ENCODE peak calls at places on chromosome 19, in seven cellular contexts. One of them, this sample, is unnamed.

GRCh38 chr19:35162471-35163326 is 8.2 kb downstream of the FXYD5 start:
- DNase-seq in K562: no peak
- DNase-seq in endodermal cell: no peak
- DNase-seq in DND-41: no peak
- DNase-seq in A549: no peak
- DNase-seq in mucosa of descending colon: no peak
- DNase-seq in epithelial cell of esophagus: peak
- DNase-seq in this sample: no peak

GRCh38 chr19:42295831-42296525 is 6.0 kb upstream of the PRR19 start:
- DNase-seq in endodermal cell: peak
- DNase-seq in A549: peak
- DNase-seq in K562: peak
- DNase-seq in DND-41: peak
- DNase-seq in epithelial cell of esophagus: peak
- DNase-seq in mucosa of descending colon: peak
- DNase-seq in this sample: peak

GRCh38 chr19:2132731-2133490 is 18.5 kb downstream of the AP3D1 start:
- DNase-seq in epithelial cell of esophagus: no peak
- DNase-seq in mucosa of descending colon: no peak
- DNase-seq in A549: no peak
- DNase-seq in endodermal cell: no peak
- DNase-seq in DND-41: no peak
- DNase-seq in K562: no peak
- DNase-seq in this sample: no peak

GRCh38 chr19:40600086-40600917 is 867 bp upstream of the LTBP4 start:
- DNase-seq in K562: no peak
- DNase-seq in mucosa of descending colon: peak
- DNase-seq in A549: no peak
- DNase-seq in DND-41: no peak
- DNase-seq in epithelial cell of esophagus: no peak
- DNase-seq in endodermal cell: peak
- DNase-seq in this sample: peak

GRCh38 chr19:7272856-7273578 is 21.2 kb downstream of the INSR start:
- DNase-seq in epithelial cell of esophagus: no peak
- DNase-seq in DND-41: peak
- DNase-seq in A549: no peak
- DNase-seq in mucosa of descending colon: no peak
- DNase-seq in K562: no peak
- DNase-seq in endodermal cell: no peak
- DNase-seq in this sample: no peak

GRCh38 chr19:13579388-13580060 is 73.2 kb upstream of the CACNA1A start:
- DNase-seq in K562: peak
- DNase-seq in DND-41: no peak
- DNase-seq in epithelial cell of esophagus: no peak
- DNase-seq in endodermal cell: no peak
- DNase-seq in mucosa of descending colon: no peak
- DNase-seq in A549: no peak
- DNase-seq in this sample: no peak

GRCh38 chr19:38676023-38676877 is 28.8 kb downstream of the ACTN4 start:
- DNase-seq in A549: no peak
- DNase-seq in DND-41: no peak
- DNase-seq in epithelial cell of esophagus: no peak
- DNase-seq in K562: peak
- DNase-seq in endodermal cell: no peak
- DNase-seq in mucosa of descending colon: no peak
- DNase-seq in this sample: peak

GRCh38 chr19:16363133-16363851 is 38.7 kb downstream of the KLF2 start:
- DNase-seq in endodermal cell: no peak
- DNase-seq in A549: no peak
- DNase-seq in DND-41: no peak
- DNase-seq in mucosa of descending colon: peak
- DNase-seq in K562: no peak
- DNase-seq in epithelial cell of esophagus: peak
- DNase-seq in this sample: peak

GRCh38 chr19:18310966-18311365 is 11.9 kb downstream of the LSM4 start:
- DNase-seq in epithelial cell of esophagus: no peak
- DNase-seq in endodermal cell: no peak
- DNase-seq in DND-41: no peak
- DNase-seq in mucosa of descending colon: no peak
- DNase-seq in K562: peak
- DNase-seq in A549: no peak
- DNase-seq in this sample: no peak

GRCh38 chr19:58575183-58576041 is 2.3 kb upstream of the MZF1 start:
- DNase-seq in epithelial cell of esophagus: peak
- DNase-seq in K562: peak
- DNase-seq in DND-41: peak
- DNase-seq in endodermal cell: peak
- DNase-seq in A549: peak
- DNase-seq in mucosa of descending colon: peak
- DNase-seq in this sample: peak

GRCh38 chr19:406999-407491 is 1.9 kb downstream of the C2CD4C start:
- DNase-seq in epithelial cell of esophagus: no peak
- DNase-seq in endodermal cell: peak
- DNase-seq in K562: peak
- DNase-seq in A549: no peak
- DNase-seq in mucosa of descending colon: no peak
- DNase-seq in DND-41: no peak
- DNase-seq in this sample: peak

GRCh38 chr19:6644796-6645195 is 25.2 kb downstream of the TNFSF14 start:
- DNase-seq in K562: no peak
- DNase-seq in endodermal cell: no peak
- DNase-seq in mucosa of descending colon: no peak
- DNase-seq in DND-41: no peak
- DNase-seq in A549: no peak
- DNase-seq in epithelial cell of esophagus: no peak
- DNase-seq in this sample: no peak

GRCh38 chr19:17124025-17124424 is 48.4 kb downstream of the MYO9B start:
- DNase-seq in endodermal cell: no peak
- DNase-seq in epithelial cell of esophagus: no peak
- DNase-seq in K562: no peak
- DNase-seq in mucosa of descending colon: no peak
- DNase-seq in A549: no peak
- DNase-seq in DND-41: no peak
- DNase-seq in this sample: no peak

GRCh38 chr19:35449347-35450043 is 1.4 kb downstream of the FFAR2 start:
- DNase-seq in mucosa of descending colon: no peak
- DNase-seq in K562: no peak
- DNase-seq in epithelial cell of esophagus: peak
- DNase-seq in DND-41: no peak
- DNase-seq in A549: no peak
- DNase-seq in endodermal cell: no peak
- DNase-seq in this sample: no peak

GRCh38 chr19:39052243-39052746 is 19.9 kb upstream of the FBXO27 start:
- DNase-seq in mucosa of descending colon: peak
- DNase-seq in DND-41: peak
- DNase-seq in endodermal cell: peak
- DNase-seq in A549: peak
- DNase-seq in K562: peak
- DNase-seq in epithelial cell of esophagus: peak
- DNase-seq in this sample: peak

GRCh38 chr19:873084-874019 is 13.9 kb downstream of the CFD start:
- DNase-seq in A549: peak
- DNase-seq in K562: peak
- DNase-seq in epithelial cell of esophagus: peak
- DNase-seq in DND-41: peak
- DNase-seq in endodermal cell: peak
- DNase-seq in mucosa of descending colon: peak
- DNase-seq in this sample: peak

GRCh38 chr19:40231057-40231456 is 4.6 kb upstream of the CCNP start:
- DNase-seq in K562: no peak
- DNase-seq in endodermal cell: no peak
- DNase-seq in epithelial cell of esophagus: no peak
- DNase-seq in DND-41: no peak
- DNase-seq in mucosa of descending colon: no peak
- DNase-seq in A549: no peak
- DNase-seq in this sample: no peak

GRCh38 chr19:42480335-42481095 is 37.8 kb upstream of the CXCL17 start:
- DNase-seq in mucosa of descending colon: no peak
- DNase-seq in endodermal cell: peak
- DNase-seq in A549: peak
- DNase-seq in K562: no peak
- DNase-seq in DND-41: no peak
- DNase-seq in epithelial cell of esophagus: peak
- DNase-seq in this sample: no peak

GRCh38 chr19:16897572-16898056 is 8.8 kb downstream of the F2RL3 start:
- DNase-seq in A549: no peak
- DNase-seq in epithelial cell of esophagus: peak
- DNase-seq in DND-41: no peak
- DNase-seq in endodermal cell: no peak
- DNase-seq in K562: no peak
- DNase-seq in mucosa of descending colon: no peak
- DNase-seq in this sample: peak

DNA sequence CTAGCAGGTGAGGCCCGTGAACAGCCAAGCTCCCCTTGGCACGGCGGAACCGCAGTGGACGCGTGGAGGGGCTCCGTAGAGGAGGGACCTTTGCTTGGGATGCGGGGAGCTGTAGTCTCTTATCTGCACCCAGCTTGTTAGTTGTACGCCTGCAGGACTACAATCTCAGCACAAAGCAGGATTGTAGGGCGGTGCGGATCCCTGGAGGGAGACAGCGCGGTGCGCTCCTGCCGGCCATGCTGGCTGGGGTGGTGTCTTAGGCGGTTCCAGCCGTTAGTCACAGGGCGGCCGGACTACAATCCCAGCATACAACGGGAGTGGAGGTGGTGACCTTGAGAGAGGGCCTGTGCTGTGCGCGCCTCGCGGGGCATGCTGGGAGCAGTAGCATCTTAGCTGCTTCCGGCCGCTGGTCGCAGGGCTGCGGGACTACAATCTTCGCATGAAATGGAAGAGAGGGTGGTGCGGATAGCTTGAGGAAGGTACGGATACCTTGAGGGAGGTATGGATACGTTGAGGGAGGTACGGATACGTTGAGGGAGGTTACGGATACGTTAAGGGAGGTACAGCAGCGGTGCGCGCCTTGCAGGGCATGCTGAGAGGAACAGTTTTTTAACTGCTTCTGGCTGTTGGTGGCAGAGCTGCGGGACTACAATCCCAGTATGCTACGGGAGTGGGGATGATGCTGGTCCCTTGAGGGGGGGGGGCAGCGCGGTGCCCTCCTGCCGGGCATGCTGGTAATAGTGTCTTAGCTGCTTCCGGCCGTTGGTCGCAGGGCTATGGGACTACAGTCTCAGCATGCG is 1419.1 kb downstream of the UQCRFS1 start:
- DNase-seq in K562: peak
- DNase-seq in mucosa of descending colon: peak
- DNase-seq in epithelial cell of esophagus: peak
- DNase-seq in A549: peak
- DNase-seq in endodermal cell: peak
- DNase-seq in DND-41: peak
- DNase-seq in this sample: peak
- TF ChIP-seq CTCF in K562: no peak
- TF ChIP-seq CTCF in mucosa of descending colon: no peak
- TF ChIP-seq CTCF in epithelial cell of esophagus: no peak
- TF ChIP-seq CTCF in A549: no peak
- TF ChIP-seq CTCF in endodermal cell: no peak
- TF ChIP-seq CTCF in DND-41: no peak
- TF ChIP-seq CTCF in this sample: no peak

GRCh38 chr19:51807111-51807701 is 12.2 kb downstream of the FPR3 start:
- DNase-seq in A549: no peak
- DNase-seq in DND-41: peak
- DNase-seq in mucosa of descending colon: no peak
- DNase-seq in K562: peak
- DNase-seq in endodermal cell: peak
- DNase-seq in epithelial cell of esophagus: peak
- DNase-seq in this sample: peak
- TF ChIP-seq CTCF in A549: no peak
- TF ChIP-seq CTCF in DND-41: peak
- TF ChIP-seq CTCF in mucosa of descending colon: no peak
- TF ChIP-seq CTCF in K562: no peak
- TF ChIP-seq CTCF in endodermal cell: no peak
- TF ChIP-seq CTCF in epithelial cell of esophagus: no peak
- TF ChIP-seq CTCF in this sample: no peak

GRCh38 chr19:33303791-33304759 is 1.7 kb upstream of the CEBPA start:
- DNase-seq in A549: no peak
- DNase-seq in DND-41: no peak
- DNase-seq in endodermal cell: no peak
- DNase-seq in mucosa of descending colon: peak
- DNase-seq in K562: no peak
- DNase-seq in epithelial cell of esophagus: no peak
- DNase-seq in this sample: peak

GRCh38 chr19:33302974-33303790 is 848 bp upstream of the CEBPA start:
- DNase-seq in endodermal cell: peak
- DNase-seq in DND-41: no peak
- DNase-seq in A549: peak
- DNase-seq in epithelial cell of esophagus: peak
- DNase-seq in K562: no peak
- DNase-seq in mucosa of descending colon: peak
- DNase-seq in this sample: peak

GRCh38 chr19:33301900-33302174 is 497 bp downstream of the CEBPA start:
- DNase-seq in endodermal cell: no peak
- DNase-seq in K562: no peak
- DNase-seq in A549: no peak
- DNase-seq in DND-41: no peak
- DNase-seq in mucosa of descending colon: no peak
- DNase-seq in epithelial cell of esophagus: no peak
- DNase-seq in this sample: no peak

GRCh38 chr19:33301011-33301899 is 1.1 kb downstream of the CEBPA start:
- DNase-seq in endodermal cell: peak
- DNase-seq in K562: no peak
- DNase-seq in mucosa of descending colon: peak
- DNase-seq in epithelial cell of esophagus: no peak
- DNase-seq in A549: peak
- DNase-seq in DND-41: no peak
- DNase-seq in this sample: peak

DNA sequence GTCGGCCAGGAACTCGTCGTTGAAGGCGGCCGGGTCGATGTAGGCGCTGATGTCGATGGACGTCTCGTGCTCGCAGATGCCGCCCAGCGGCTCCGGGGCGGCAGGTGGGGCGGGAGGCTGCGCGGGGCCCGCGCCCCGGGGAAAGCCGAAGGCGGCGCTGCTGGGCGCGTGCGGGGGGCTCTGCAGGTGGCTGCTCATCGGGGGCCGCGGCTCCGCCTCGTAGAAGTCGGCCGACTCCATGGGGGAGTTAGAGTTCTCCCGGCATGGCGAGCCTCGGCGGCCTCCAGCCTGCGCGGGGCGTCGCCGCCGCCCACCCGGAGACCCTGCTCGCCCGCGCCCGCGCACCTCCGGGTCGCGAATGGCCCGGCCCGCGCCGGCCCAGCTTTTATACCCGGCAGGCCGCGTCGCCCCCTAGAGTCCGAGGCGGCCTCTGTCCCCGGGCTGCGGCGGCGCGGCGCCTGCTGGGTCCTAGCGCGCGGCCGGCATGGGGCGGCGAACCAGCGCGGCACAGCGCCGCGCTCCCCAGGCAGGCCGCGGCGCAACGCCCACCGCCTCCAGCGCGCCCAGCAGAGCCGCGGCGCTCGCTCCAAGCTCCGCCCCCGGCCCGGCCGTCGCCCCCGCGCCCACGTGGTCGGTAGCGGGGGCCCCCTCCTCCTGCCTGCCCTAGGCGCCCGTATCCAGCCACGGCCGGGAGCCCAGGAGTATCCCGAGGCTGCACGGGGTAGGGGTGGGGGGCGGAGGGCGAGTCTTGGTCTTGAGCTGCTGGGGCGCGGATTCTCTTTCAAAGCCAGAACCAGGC is at the start of gene CEBPA:
- DNase-seq in epithelial cell of esophagus: peak
- DNase-seq in K562: peak
- DNase-seq in DND-41: no peak
- DNase-seq in endodermal cell: peak
- DNase-seq in mucosa of descending colon: peak
- DNase-seq in A549: peak
- DNase-seq in this sample: peak
- TF ChIP-seq CTCF in epithelial cell of esophagus: no peak
- TF ChIP-seq CTCF in K562: no peak
- TF ChIP-seq CTCF in DND-41: no peak
- TF ChIP-seq CTCF in endodermal cell: peak
- TF ChIP-seq CTCF in mucosa of descending colon: peak
- TF ChIP-seq CTCF in A549: peak
- TF ChIP-seq CTCF in this sample: peak

GRCh38 chr19:31979362-31979761 is 366.0 kb upstream of the ZNF507 start:
- DNase-seq in DND-41: no peak
- DNase-seq in A549: no peak
- DNase-seq in epithelial cell of esophagus: no peak
- DNase-seq in endodermal cell: peak
- DNase-seq in K562: no peak
- DNase-seq in mucosa of descending colon: no peak
- DNase-seq in this sample: no peak
- TF ChIP-seq CTCF in DND-41: no peak
- TF ChIP-seq CTCF in A549: no peak
- TF ChIP-seq CTCF in epithelial cell of esophagus: no peak
- TF ChIP-seq CTCF in endodermal cell: no peak
- TF ChIP-seq CTCF in K562: no peak
- TF ChIP-seq CTCF in mucosa of descending colon: no peak
- TF ChIP-seq CTCF in this sample: no peak